ENCODE peak calls at places on chromosomes 13 and 19, in four cellular contexts. L is astrocyte, Q is heart right ventricle, X is Peyer's patch. N is an unnamed sample.

GRCh38 chr19:32537626-32538025 is 43.4 kb upstream of the PDCD5 start:
- DNase-seq in L (no peak), X (no peak), Q (no peak), N (no peak)

GRCh38 chr13:50124536-50125305 is 109.5 kb downstream of the KCNRG start:
- DNase-seq in Q (peak; percentile 97), X (peak; percentile 96), L (peak; percentile 95), N (peak; percentile 99)

GRCh38 chr13:63389756-63390155 is 1974.1 kb upstream of the PCDH20 start:
- DNase-seq in L (no peak), Q (no peak), X (no peak), N (no peak)

GRCh38 chr19:50649433-50650391 is at the start of gene C19orf81:
- DNase-seq in L (no peak), X (no peak), Q (no peak), N (no peak)

GRCh38 chr19:9981406-9982260 is 28.7 kb downstream of the COL5A3 start:
- DNase-seq in Q (no peak), L (no peak), X (no peak), N (no peak)

GRCh38 chr13:51557875-51558604 is 26.2 kb upstream of the WDFY2 start:
- DNase-seq in L (peak; percentile 89), X (no peak), Q (no peak), N (no peak)

GRCh38 chr13:34942732-34943674 is 933 bp downstream of the NBEA start:
- DNase-seq in Q (peak; percentile 21), X (peak; percentile 44), L (no peak), N (peak; percentile 18)

GRCh38 chr19:10523135-10523636 is 5.9 kb upstream of the S1PR5 start:
- DNase-seq in Q (no peak), X (no peak), L (no peak), N (no peak)

GRCh38 chr13:110301606-110302131 is 5.3 kb downstream of the COL4A1 start:
- DNase-seq in L (peak; percentile 79), X (no peak), Q (no peak), N (no peak)

GRCh38 chr13:27170521-27171243 is 929 bp downstream of the USP12 start:
- DNase-seq in Q (peak; percentile 38), L (no peak), X (peak; percentile 61), N (peak; percentile 37)

GRCh38 chr19:459724-460511 is 915 bp downstream of the SHC2 start:
- DNase-seq in Q (peak; percentile 70), L (peak; percentile 16), X (peak; percentile 77), N (no peak)

GRCh38 chr13:79973533-79973963 is 367.4 kb downstream of the SPRY2 start:
- DNase-seq in L (no peak), Q (peak; percentile 62), X (no peak), N (no peak)

GRCh38 chr13:77876176-77876575 is 42.5 kb downstream of the EDNRB start:
- DNase-seq in L (peak; percentile 16), X (no peak), Q (no peak), N (no peak)

GRCh38 chr19:39805120-39805519 is 26.5 kb downstream of the LEUTX start:
- DNase-seq in L (no peak), X (no peak), Q (no peak), N (peak; percentile 24)

GRCh38 chr19:48735031-48735615 is 5.3 kb downstream of the RASIP1 start:
- DNase-seq in X (peak; percentile 66), L (peak; percentile 14), Q (no peak), N (no peak)

GRCh38 chr13:108227651-108228272 is 9.6 kb downstream of the ABHD13 start:
- DNase-seq in X (no peak), L (no peak), Q (peak; percentile 24), N (no peak)

GRCh38 chr19:35949131-35949530 is 13.0 kb downstream of the LRFN3 start:
- DNase-seq in Q (no peak), X (no peak), L (no peak), N (no peak)

GRCh38 chr13:85529216-85529590 is 270.0 kb downstream of the SLITRK6 start:
- DNase-seq in X (no peak), Q (no peak), L (peak; percentile 25), N (no peak)

GRCh38 chr19:50723069-50723468 is at the start of gene CLEC11A:
- DNase-seq in Q (peak; percentile 79), X (no peak), L (no peak), N (no peak)

GRCh38 chr13:105908581-105908980 is 626.9 kb downstream of the EFNB2 start:
- DNase-seq in X (no peak), L (peak; percentile 23), Q (no peak), N (no peak)

GRCh38 chr13:93224545-93224944 is 2.1 kb upstream of the GPC6 start:
- DNase-seq in Q (no peak), X (no peak), L (peak; percentile 93), N (no peak)

GRCh38 chr13:28493740-28494536 is 990 bp downstream of the FLT1 start:
- DNase-seq in X (no peak), Q (peak; percentile 12), L (no peak), N (no peak)

GRCh38 chr19:7982651-7983099 is 22.8 kb downstream of the ELAVL1 start:
- DNase-seq in Q (no peak), X (no peak), L (no peak), N (no peak)

GRCh38 chr19:32387701-32388392 is 17.7 kb upstream of the DPY19L3 start:
- DNase-seq in X (peak; percentile 62), Q (no peak), L (peak; percentile 61), N (no peak)

GRCh38 chr13:28489536-28489935 is 5.4 kb downstream of the FLT1 start:
- DNase-seq in X (no peak), L (no peak), Q (no peak), N (no peak)

GRCh38 chr13:111115841-111116500 is 861 bp downstream of the ARHGEF7 start:
- DNase-seq in L (peak; percentile 34), Q (peak; percentile 78), X (no peak), N (no peak)

GRCh38 chr19:48551437-48552302 is at the start of gene SULT2B1:
- DNase-seq in L (no peak), Q (no peak), X (peak; percentile 94), N (no peak)

GRCh38 chr13:75724742-75725504 is 88.8 kb downstream of the LMO7 start:
- DNase-seq in L (no peak), Q (no peak), X (no peak), N (no peak)

GRCh38 chr13:98524391-98524790 is 52.5 kb downstream of the STK24 start:
- DNase-seq in Q (no peak), X (no peak), L (no peak), N (no peak)

GRCh38 chr13:20573186-20573585 is 6.2 kb downstream of the IFT88 start:
- DNase-seq in L (no peak), X (no peak), Q (no peak), N (no peak)

GRCh38 chr19:48635966-48636858 is 967 bp downstream of the DBP start:
- DNase-seq in L (no peak), Q (peak; percentile 69), X (peak; percentile 74), N (peak; percentile 71)

GRCh38 chr19:13118424-13119193 is 545 bp downstream of the NACC1 start:
- DNase-seq in X (peak; percentile 65), Q (no peak), L (peak; percentile 30), N (peak; percentile 58)

GRCh38 chr19:54388001-54388802 is 23.5 kb upstream of the LAIR1 start:
- DNase-seq in Q (no peak), X (peak; percentile 51), L (no peak), N (no peak)

GRCh38 chr19:18193388-18194207 is 580 bp downstream of the MPV17L2 start:
- DNase-seq in L (no peak), Q (no peak), X (no peak), N (peak; percentile 33)

GRCh38 chr19:492091-492531 is 4.2 kb upstream of the MADCAM1 start:
- DNase-seq in L (no peak), X (no peak), Q (no peak), N (no peak)

GRCh38 chr19:4839192-4839591 is 7.7 kb upstream of the TICAM1 start:
- DNase-seq in Q (no peak), X (no peak), L (no peak), N (no peak)

GRCh38 chr19:13493516-13494310 is 12.6 kb downstream of the CACNA1A start:
- DNase-seq in L (no peak), X (no peak), Q (no peak), N (no peak)

GRCh38 chr13:48636550-48636949 is 17.2 kb upstream of the CYSLTR2 start:
- DNase-seq in X (no peak), L (peak; percentile 84), Q (no peak), N (no peak)

GRCh38 chr13:48635478-48635877 is 18.3 kb upstream of the CYSLTR2 start:
- DNase-seq in X (no peak), L (no peak), Q (no peak), N (no peak)

GRCh38 chr13:48640767-48641166 is 13.0 kb upstream of the CYSLTR2 start:
- DNase-seq in Q (no peak), L (no peak), X (no peak), N (no peak)

GRCh38 chr13:48634631-48635030 is 19.1 kb upstream of the CYSLTR2 start:
- DNase-seq in Q (no peak), X (no peak), L (no peak), N (no peak)

GRCh38 chr13:48637601-48638000 is 16.1 kb upstream of the CYSLTR2 start:
- DNase-seq in L (no peak), Q (no peak), X (no peak), N (no peak)
- H3K9me3 ChIP-seq in L (no peaks in the 10 kb centered on the region), Q (peaks cover 38% of the 10 kb centered on the region), X (peaks cover 16% of the 10 kb centered on the region), N (no peaks in the 10 kb centered on the region)

GRCh38 chr13:46567671-46568070 is 14.7 kb downstream of the LRCH1 start:
- DNase-seq in X (no peak), L (no peak), Q (no peak), N (no peak)
- H3K4me1 ChIP-seq in X (no peaks in the 10 kb centered on the region), L (peaks cover 7% of the 10 kb centered on the region), Q (peaks cover 92% of the 10 kb centered on the region), N (peaks cover 28% of the 10 kb centered on the region)

DNA sequence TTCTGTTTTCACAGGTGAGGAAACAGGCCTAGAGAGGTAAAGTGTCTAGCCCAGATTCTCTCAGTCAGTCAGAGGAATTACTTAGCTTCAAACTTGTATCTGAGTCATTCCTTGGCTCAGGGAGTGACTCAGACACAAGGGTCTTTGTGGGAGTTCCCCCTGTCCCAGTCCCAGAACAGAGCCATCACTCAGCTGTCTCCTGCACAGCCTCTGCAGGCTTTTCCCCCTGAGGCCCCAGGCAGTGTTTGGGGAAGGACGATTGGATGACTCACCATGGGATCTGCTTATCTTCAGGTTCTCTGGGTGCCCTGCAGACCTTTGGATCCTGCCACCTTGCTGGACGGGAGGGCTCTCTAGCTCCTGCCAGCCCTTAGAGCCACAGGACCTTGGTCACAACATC is 13.2 kb downstream of the ZNF793 start:
- DNase-seq in L (peak; percentile 55), Q (no peak), X (no peak), N (no peak)
- H3K9me3 ChIP-seq in L (peaks cover 9% of the 10 kb centered on the region), Q (peaks cover 74% of the 10 kb centered on the region), X (peaks cover 5% of the 10 kb centered on the region), N (peaks cover 7% of the 10 kb centered on the region)

DNA sequence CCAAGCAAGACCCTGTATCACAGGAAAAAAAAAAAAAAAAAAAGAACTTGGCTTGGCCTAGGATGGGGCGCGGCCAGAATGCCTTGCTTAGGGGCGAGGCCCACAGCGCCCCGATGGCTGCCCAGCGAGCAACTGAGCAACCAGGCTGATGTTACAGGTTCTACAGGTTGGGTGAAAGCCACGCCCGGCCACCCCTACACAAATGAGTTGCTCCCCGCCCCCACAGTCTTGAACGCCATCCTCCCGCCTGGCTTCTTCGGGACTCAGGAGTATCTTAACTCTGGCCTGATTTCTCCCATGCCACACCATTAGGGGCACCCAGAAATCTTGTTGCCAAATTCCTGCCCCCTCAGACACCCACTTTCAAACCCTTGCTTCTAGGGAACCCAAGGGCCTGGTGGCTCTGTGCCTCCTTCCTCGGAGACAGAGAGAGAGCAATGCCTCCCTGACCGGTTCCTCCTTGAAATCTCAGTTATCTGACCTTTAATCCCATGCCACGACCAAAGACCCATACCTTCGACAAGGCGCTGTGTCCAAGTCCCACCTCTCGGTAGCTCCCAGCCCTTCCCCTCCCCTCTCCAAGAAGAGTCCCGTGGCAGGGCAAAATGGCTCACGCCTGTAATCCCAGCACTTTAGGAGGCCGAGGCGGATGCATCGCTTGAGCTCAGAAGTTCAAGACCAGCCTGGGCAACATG is 1.1 kb upstream of the CBLC start:
- DNase-seq in X (peak; percentile 93), Q (no peak), L (no peak), N (no peak)
- H3K4me1 ChIP-seq in X (no peaks in the 10 kb centered on the region), Q (no peaks in the 10 kb centered on the region), L (peaks cover 14% of the 10 kb centered on the region), N (peaks cover 3% of the 10 kb centered on the region)